ENCODE peak calls at places on chromosome 7, in six cellular contexts. One of them, this sample, is unnamed.

GRCh38 chr7:130153251-130153908 is 51.8 kb downstream of the TMEM209 start:
- DNase-seq in HepG2: no peak
- DNase-seq in HCT116: no peak
- DNase-seq in NT2/D1: no peak
- DNase-seq in K562: no peak
- DNase-seq in GM12878: no peak
- DNase-seq in this sample: no peak

GRCh38 chr7:135185471-135186260 is 15.2 kb upstream of the CYREN start:
- DNase-seq in NT2/D1: no peak
- DNase-seq in K562: no peak
- DNase-seq in GM12878: no peak
- DNase-seq in HCT116: no peak
- DNase-seq in HepG2: no peak
- DNase-seq in this sample: no peak

GRCh38 chr7:138979988-138980574 is 1.1 kb downstream of the KIAA1549 start:
- DNase-seq in K562: no peak
- DNase-seq in NT2/D1: no peak
- DNase-seq in HCT116: no peak
- DNase-seq in GM12878: no peak
- DNase-seq in HepG2: no peak
- DNase-seq in this sample: no peak

GRCh38 chr7:45884136-45884535 is 4.2 kb upstream of the IGFBP1 start:
- DNase-seq in HepG2: no peak
- DNase-seq in NT2/D1: no peak
- DNase-seq in HCT116: no peak
- DNase-seq in GM12878: no peak
- DNase-seq in K562: no peak
- DNase-seq in this sample: no peak

GRCh38 chr7:54878339-54878738 is 119.3 kb upstream of the SEC61G start:
- DNase-seq in HepG2: no peak
- DNase-seq in GM12878: no peak
- DNase-seq in HCT116: no peak
- DNase-seq in K562: no peak
- DNase-seq in NT2/D1: no peak
- DNase-seq in this sample: no peak

GRCh38 chr7:64541438-64542359 is 21.2 kb downstream of the ZNF680 start:
- DNase-seq in GM12878: no peak
- DNase-seq in K562: no peak
- DNase-seq in NT2/D1: no peak
- DNase-seq in HCT116: peak
- DNase-seq in HepG2: no peak
- DNase-seq in this sample: no peak

GRCh38 chr7:130483036-130483435 is 8.8 kb upstream of the MEST start:
- DNase-seq in HCT116: no peak
- DNase-seq in K562: no peak
- DNase-seq in GM12878: no peak
- DNase-seq in HepG2: no peak
- DNase-seq in NT2/D1: no peak
- DNase-seq in this sample: no peak

GRCh38 chr7:117385340-117386124 is 41.8 kb downstream of the ASZ1 start:
- DNase-seq in HCT116: peak
- DNase-seq in GM12878: no peak
- DNase-seq in K562: no peak
- DNase-seq in NT2/D1: no peak
- DNase-seq in HepG2: no peak
- DNase-seq in this sample: no peak

GRCh38 chr7:130926021-130926691 is 192.1 kb upstream of the KLF14 start:
- DNase-seq in HepG2: peak
- DNase-seq in K562: no peak
- DNase-seq in NT2/D1: no peak
- DNase-seq in GM12878: no peak
- DNase-seq in HCT116: no peak
- DNase-seq in this sample: no peak

GRCh38 chr7:25926009-25926408 is 226.0 kb upstream of the NFE2L3 start:
- DNase-seq in GM12878: no peak
- DNase-seq in HepG2: peak
- DNase-seq in HCT116: peak
- DNase-seq in K562: no peak
- DNase-seq in NT2/D1: no peak
- DNase-seq in this sample: no peak

DNA sequence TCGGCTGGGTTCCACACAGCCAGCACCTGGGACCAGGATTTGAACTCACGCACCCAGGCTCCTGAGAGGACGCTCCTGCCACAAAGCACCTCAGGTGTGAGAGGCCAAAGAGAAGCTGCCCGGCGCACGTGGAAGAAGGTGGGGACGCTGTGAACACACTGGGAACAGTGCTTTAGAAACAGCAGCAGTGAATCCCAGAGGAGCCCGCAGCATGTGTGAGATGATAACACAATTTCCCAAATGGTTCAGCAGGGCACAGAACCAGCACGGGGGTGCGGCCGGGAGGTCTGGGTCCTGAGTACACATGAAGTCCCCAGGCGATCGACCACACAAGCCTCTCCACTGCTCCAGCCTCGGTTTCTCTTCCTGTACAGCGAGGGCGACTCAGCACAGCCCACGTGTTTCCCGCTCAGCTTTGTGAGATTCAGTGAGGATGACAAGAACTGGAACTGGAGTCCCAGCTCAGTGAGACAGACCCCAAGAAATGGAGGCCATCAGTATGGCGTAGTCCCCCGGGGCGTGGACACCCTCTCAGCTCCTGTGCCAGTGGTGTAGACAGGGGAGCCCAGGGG is 188.3 kb downstream of the MAD1L1 start:
- DNase-seq in K562: no peak
- DNase-seq in HCT116: no peak
- DNase-seq in NT2/D1: no peak
- DNase-seq in HepG2: no peak
- DNase-seq in GM12878: no peak
- DNase-seq in this sample: no peak
- TF ChIP-seq ZNF274 in K562: no peak
- TF ChIP-seq ZNF274 in HCT116: no peak
- TF ChIP-seq ZNF274 in NT2/D1: no peak
- TF ChIP-seq ZNF274 in HepG2: no peak
- TF ChIP-seq ZNF274 in GM12878: no peak
- TF ChIP-seq ZNF274 in this sample: no peak

GRCh38 chr7:151398446-151399304 is 11.2 kb downstream of the WDR86 start:
- DNase-seq in HCT116: no peak
- DNase-seq in K562: no peak
- DNase-seq in HepG2: no peak
- DNase-seq in GM12878: no peak
- DNase-seq in NT2/D1: no peak
- DNase-seq in this sample: no peak

GRCh38 chr7:151402029-151402835 is 7.6 kb downstream of the WDR86 start:
- DNase-seq in GM12878: no peak
- DNase-seq in NT2/D1: no peak
- DNase-seq in HCT116: no peak
- DNase-seq in K562: no peak
- DNase-seq in HepG2: no peak
- DNase-seq in this sample: no peak

GRCh38 chr7:151399305-151399601 is 10.6 kb downstream of the WDR86 start:
- DNase-seq in K562: no peak
- DNase-seq in NT2/D1: no peak
- DNase-seq in GM12878: no peak
- DNase-seq in HCT116: no peak
- DNase-seq in HepG2: no peak
- DNase-seq in this sample: no peak

GRCh38 chr7:151400626-151401315 is 9.1 kb downstream of the WDR86 start:
- DNase-seq in HepG2: no peak
- DNase-seq in NT2/D1: no peak
- DNase-seq in K562: no peak
- DNase-seq in HCT116: no peak
- DNase-seq in GM12878: peak
- DNase-seq in this sample: no peak

GRCh38 chr7:151399906-151400305 is 9.9 kb downstream of the WDR86 start:
- DNase-seq in HepG2: no peak
- DNase-seq in NT2/D1: no peak
- DNase-seq in HCT116: no peak
- DNase-seq in GM12878: no peak
- DNase-seq in K562: no peak
- DNase-seq in this sample: no peak
- TF ChIP-seq ZNF274 in HepG2: no peak
- TF ChIP-seq ZNF274 in NT2/D1: no peak
- TF ChIP-seq ZNF274 in HCT116: no peak
- TF ChIP-seq ZNF274 in GM12878: no peak
- TF ChIP-seq ZNF274 in K562: no peak
- TF ChIP-seq ZNF274 in this sample: no peak

GRCh38 chr7:35802649-35803048 is 1.8 kb downstream of the SEPTIN7 start:
- DNase-seq in K562: peak
- DNase-seq in HepG2: peak
- DNase-seq in HCT116: no peak
- DNase-seq in NT2/D1: no peak
- DNase-seq in GM12878: no peak
- DNase-seq in this sample: no peak
- TF ChIP-seq ZNF274 in K562: no peak
- TF ChIP-seq ZNF274 in HepG2: no peak
- TF ChIP-seq ZNF274 in HCT116: no peak
- TF ChIP-seq ZNF274 in NT2/D1: no peak
- TF ChIP-seq ZNF274 in GM12878: no peak
- TF ChIP-seq ZNF274 in this sample: no peak

DNA sequence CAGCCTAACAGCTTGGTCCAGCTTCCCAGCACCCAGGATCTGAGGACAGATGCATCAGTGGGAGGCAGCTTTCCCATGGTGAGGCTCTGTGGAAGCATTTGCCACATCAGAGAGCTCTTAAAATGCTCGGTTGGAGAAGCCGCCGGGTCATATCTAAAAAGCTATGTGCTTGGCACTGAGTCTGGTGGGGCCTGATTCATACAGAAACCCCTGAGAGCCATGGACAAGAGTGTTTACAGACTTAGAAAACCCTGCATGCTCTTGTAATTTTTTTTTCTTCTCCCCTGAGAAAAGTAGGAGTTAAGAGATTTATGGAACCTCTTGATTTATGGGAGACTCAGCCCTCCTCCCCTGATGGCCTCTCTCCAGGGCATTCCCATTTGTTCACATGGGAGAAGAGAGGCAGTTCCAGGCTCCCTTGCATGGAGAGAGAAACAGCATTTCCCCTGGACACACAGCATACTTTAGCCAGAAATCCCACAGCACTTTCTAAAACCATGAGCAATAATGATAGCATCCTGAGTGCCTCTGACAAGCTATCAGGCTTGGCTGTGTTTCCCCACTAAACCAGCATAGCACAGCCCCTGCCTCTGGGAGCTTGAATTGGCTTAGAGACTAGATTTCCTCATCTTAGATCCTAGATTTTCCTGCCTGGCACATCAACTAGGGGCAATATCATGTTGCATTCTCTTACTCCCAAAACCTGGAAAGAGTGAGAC is 322.1 kb upstream of the AUTS2 start:
- DNase-seq in HCT116: no peak
- DNase-seq in GM12878: no peak
- DNase-seq in HepG2: no peak
- DNase-seq in NT2/D1: no peak
- DNase-seq in K562: no peak
- DNase-seq in this sample: no peak
- TF ChIP-seq ZNF274 in HCT116: no peak
- TF ChIP-seq ZNF274 in GM12878: no peak
- TF ChIP-seq ZNF274 in HepG2: no peak
- TF ChIP-seq ZNF274 in NT2/D1: no peak
- TF ChIP-seq ZNF274 in K562: no peak
- TF ChIP-seq ZNF274 in this sample: no peak

GRCh38 chr7:29385214-29385613 is 178.4 kb upstream of the PRR15 start:
- DNase-seq in HepG2: peak
- DNase-seq in GM12878: no peak
- DNase-seq in HCT116: no peak
- DNase-seq in K562: no peak
- DNase-seq in NT2/D1: no peak
- DNase-seq in this sample: no peak
- TF ChIP-seq ZNF274 in HepG2: no peak
- TF ChIP-seq ZNF274 in GM12878: no peak
- TF ChIP-seq ZNF274 in HCT116: no peak
- TF ChIP-seq ZNF274 in K562: no peak
- TF ChIP-seq ZNF274 in NT2/D1: no peak
- TF ChIP-seq ZNF274 in this sample: no peak

GRCh38 chr7:7943951-7944350 is 24.6 kb upstream of the GLCCI1 start:
- DNase-seq in HCT116: no peak
- DNase-seq in HepG2: no peak
- DNase-seq in NT2/D1: no peak
- DNase-seq in GM12878: no peak
- DNase-seq in K562: no peak
- DNase-seq in this sample: no peak

GRCh38 chr7:7944619-7945282 is 23.8 kb upstream of the GLCCI1 start:
- DNase-seq in GM12878: peak
- DNase-seq in K562: no peak
- DNase-seq in HCT116: no peak
- DNase-seq in HepG2: no peak
- DNase-seq in NT2/D1: no peak
- DNase-seq in this sample: no peak

GRCh38 chr7:7948233-7948632 is 20.4 kb upstream of the GLCCI1 start:
- DNase-seq in K562: no peak
- DNase-seq in NT2/D1: no peak
- DNase-seq in HCT116: no peak
- DNase-seq in GM12878: no peak
- DNase-seq in HepG2: no peak
- DNase-seq in this sample: no peak

DNA sequence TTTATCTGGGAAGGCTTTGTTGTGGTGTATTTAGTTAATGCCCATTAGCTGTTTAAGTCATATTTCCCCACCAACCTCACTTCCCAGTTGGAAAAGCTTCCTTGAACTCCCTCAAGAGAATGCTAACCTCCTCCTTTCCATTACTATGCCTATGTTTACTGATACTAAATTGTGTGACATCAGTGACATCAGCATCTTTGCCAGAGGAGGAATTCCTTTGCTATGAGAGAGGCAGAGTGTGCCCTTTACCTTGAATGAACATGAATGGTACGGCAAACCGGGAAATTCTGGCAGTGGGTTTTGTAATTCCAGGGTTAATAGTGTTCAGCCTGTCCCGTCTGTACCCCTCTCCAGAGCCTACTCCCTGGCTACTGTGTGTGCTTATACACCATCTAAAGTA is 22.1 kb upstream of the GLCCI1 start:
- DNase-seq in NT2/D1: no peak
- DNase-seq in HCT116: no peak
- DNase-seq in GM12878: no peak
- DNase-seq in K562: no peak
- DNase-seq in HepG2: no peak
- DNase-seq in this sample: no peak
- TF ChIP-seq ZNF274 in NT2/D1: no peak
- TF ChIP-seq ZNF274 in HCT116: no peak
- TF ChIP-seq ZNF274 in GM12878: no peak
- TF ChIP-seq ZNF274 in K562: no peak
- TF ChIP-seq ZNF274 in HepG2: no peak
- TF ChIP-seq ZNF274 in this sample: no peak

This sample was measured in H1.